ENCODE peak calls at places on chromosomes 13 and 19, in four cellular contexts. K is psoas muscle, W is cardiac fibroblast, F is ovary. X is an unnamed sample.

GRCh38 chr13:105611424-105611823 is 924.0 kb downstream of the EFNB2 start:
- DNase-seq in K (no peak), W (peak; percentile 67), F (no peak), X (no peak)

GRCh38 chr13:42073683-42074082 is 25.2 kb downstream of the DGKH start:
- DNase-seq in K (no peak), W (peak; percentile 25), F (no peak), X (no peak)

GRCh38 chr19:18193388-18194207 is 580 bp downstream of the MPV17L2 start:
- DNase-seq in K (no peak), W (no peak), F (peak; percentile 63), X (no peak)

GRCh38 chr13:113562085-113562749 is 22.3 kb upstream of the TFDP1 start:
- DNase-seq in K (peak; percentile 51), W (peak; percentile 71), F (peak; percentile 62), X (peak; percentile 40)

GRCh38 chr13:25806304-25806974 is 245.4 kb downstream of the SHISA2 start:
- DNase-seq in K (no peak), W (no peak), F (no peak), X (no peak)

GRCh38 chr13:84962141-84962750 is 837.0 kb downstream of the SLITRK6 start:
- DNase-seq in K (no peak), W (no peak), F (no peak), X (no peak)

GRCh38 chr13:28379371-28380083 is 115.4 kb downstream of the FLT1 start:
- DNase-seq in K (no peak), W (no peak), F (no peak), X (no peak)

GRCh38 chr19:48424694-48425219 is 21.0 kb upstream of the GRWD1 start:
- DNase-seq in K (no peak), W (peak; percentile 68), F (no peak), X (peak; percentile 83)

GRCh38 chr13:94480672-94481145 is 1.2 kb upstream of the DCT start:
- DNase-seq in K (peak; percentile 45), W (peak; percentile 76), F (no peak), X (peak; percentile 11)

GRCh38 chr13:90732049-90732448 is 615.4 kb upstream of the MIR17HG start:
- DNase-seq in K (no peak), W (no peak), F (no peak), X (no peak)

GRCh38 chr13:24630851-24631341 is 49.3 kb upstream of the ATP12A start:
- DNase-seq in K (no peak), W (peak; percentile 55), F (no peak), X (no peak)

GRCh38 chr19:14528419-14529253 is 758 bp upstream of the TECR start:
- DNase-seq in K (peak; percentile 33), W (no peak), F (peak; percentile 74), X (no peak)

GRCh38 chr19:49546825-49547565 is 19.2 kb downstream of the RCN3 start:
- DNase-seq in K (no peak), W (peak; percentile 94), F (peak; percentile 85), X (peak; percentile 67)

GRCh38 chr19:55405638-55406037 is 1.9 kb downstream of the UBE2S start:
- DNase-seq in K (no peak), W (no peak), F (no peak), X (no peak)
- H3K4me3 ChIP-seq in K (no peak overlapping the region), W (peak overlapping the region; percentile 88), F (no peak overlapping the region), X (peak overlapping the region; percentile 98)

GRCh38 chr13:98216711-98217110 is 39.6 kb upstream of the RNF113B start:
- DNase-seq in K (no peak), W (no peak), F (no peak), X (no peak)
- H3K4me3 ChIP-seq in K (no peak overlapping the region), W (no peak overlapping the region), F (no peak overlapping the region), X (no peak overlapping the region)

GRCh38 chr19:42528354-42529247 is at the start of gene CEACAM1:
- DNase-seq in K (peak; percentile 17), W (peak; percentile 16), F (no peak), X (no peak)
- H3K4me3 ChIP-seq in K (peak within 1 kb of the TSS; percentile 48), W (no peak within 1 kb of the TSS), F (no peak within 1 kb of the TSS), X (no peak within 1 kb of the TSS)

GRCh38 chr19:35896643-35897040 is 3.7 kb downstream of the NFKBID start:
- DNase-seq in K (no peak), W (no peak), F (no peak), X (no peak)

GRCh38 chr19:35899547-35900214 is 659 bp downstream of the NFKBID start:
- DNase-seq in K (peak; percentile 81), W (peak; percentile 81), F (peak; percentile 81), X (peak; percentile 83)

GRCh38 chr19:35901055-35901644 is 810 bp upstream of the NFKBID start:
- DNase-seq in K (no peak), W (peak; percentile 46), F (no peak), X (peak; percentile 33)

GRCh38 chr19:35895911-35896642 is 4.3 kb downstream of the NFKBID start:
- DNase-seq in K (no peak), W (no peak), F (no peak), X (no peak)

DNA sequence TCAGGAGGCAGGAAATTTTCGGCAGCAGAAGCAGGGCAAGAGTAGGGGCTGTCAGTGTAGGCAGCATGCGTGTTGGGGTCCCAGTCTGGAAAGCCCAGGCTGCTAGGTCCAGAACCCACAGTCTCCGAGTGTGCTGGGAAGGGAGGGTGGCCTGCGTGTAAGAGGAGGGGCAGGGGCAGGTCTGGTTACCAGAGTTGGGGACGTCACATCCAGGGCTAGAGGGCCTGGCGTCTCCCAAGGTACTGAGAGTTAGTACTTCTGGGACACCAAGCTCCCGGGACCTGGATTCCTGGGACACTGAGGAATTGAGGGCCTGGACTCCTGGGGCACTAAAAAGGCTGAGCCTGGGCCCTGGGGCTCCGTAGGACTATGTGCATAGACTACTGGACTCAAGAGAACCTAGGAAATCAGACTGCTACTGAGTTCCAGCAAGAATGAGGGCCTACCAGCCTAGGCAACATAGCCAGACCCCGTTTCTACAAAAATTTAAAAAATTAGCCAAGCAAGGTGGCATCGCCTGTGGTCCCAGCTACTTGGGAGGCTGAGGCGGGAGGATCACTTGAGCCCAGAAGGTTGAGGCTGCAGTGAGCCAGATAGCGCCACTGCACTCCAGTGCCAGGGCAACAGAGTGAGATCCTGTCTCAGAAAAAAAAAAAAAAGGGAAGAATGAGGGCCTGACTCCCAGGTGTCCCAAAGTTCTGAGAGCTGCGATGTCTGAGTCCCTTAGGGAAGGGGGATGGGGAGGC is 2.5 kb downstream of the NFKBID start:
- DNase-seq in K (no peak), W (no peak), F (no peak), X (no peak)
- H3K4me3 ChIP-seq in K (peak overlapping the region; percentile 81), W (peak overlapping the region; percentile 75), F (peak overlapping the region; percentile 51), X (no peak overlapping the region)

GRCh38 chr13:21086929-21087328 is 25.5 kb upstream of the LATS2 start:
- DNase-seq in K (no peak), W (no peak), F (no peak), X (no peak)
- H3K4me3 ChIP-seq in K (no peak overlapping the region), W (no peak overlapping the region), F (no peak overlapping the region), X (no peak overlapping the region)

GRCh38 chr13:76717092-76717491 is 169.1 kb downstream of the KCTD12 start:
- DNase-seq in K (no peak), W (peak; percentile 66), F (no peak), X (peak; percentile 19)

GRCh38 chr13:76720827-76721226 is 165.4 kb downstream of the KCTD12 start:
- DNase-seq in K (no peak), W (no peak), F (no peak), X (no peak)

GRCh38 chr13:76722782-76723181 is 163.4 kb downstream of the KCTD12 start:
- DNase-seq in K (no peak), W (no peak), F (no peak), X (no peak)

GRCh38 chr13:76720416-76720815 is 165.8 kb downstream of the KCTD12 start:
- DNase-seq in K (no peak), W (no peak), F (no peak), X (no peak)

GRCh38 chr13:76719955-76720354 is 166.2 kb downstream of the KCTD12 start:
- DNase-seq in K (no peak), W (no peak), F (no peak), X (no peak)
- H3K4me3 ChIP-seq in K (no peak overlapping the region), W (no peak overlapping the region), F (no peak overlapping the region), X (no peak overlapping the region)